ENCODE peak calls at places on chromosomes 2 and 18, in ten cellular contexts. U is neural crest cell; D is GM23248; O is stimulated activated CD8-positive, alpha-beta memory T cell treated with anti-CD3 and anti-CD28 coated beads, Interleukin-4, amount 100 ng/mL, for 1 hour; I is glutamatergic neuron; G is GM18507; Q is activated T-cell treated with anti-CD3 and anti-CD28 coated beads for 1 hour; N is activated CD8-positive, alpha-beta T cell treated with anti-CD3 and anti-CD28 coated beads for 36 hours; S is ovary; A is NCI-H1092 treated with DMSO at 0.1 percent for 48 hours. C is an unnamed sample.

GRCh38 chr18:59730896-59731295 is 33.7 kb upstream of the CCBE1 start:
- DNase-seq in D (no peak), N (no peak), S (no peak), A (no peak), O (no peak), Q (no peak), G (no peak), I (no peak), U (no peak), C (no peak)

GRCh38 chr2:55961318-55961911 is 37.8 kb upstream of the EFEMP1 start:
- DNase-seq in U (no peak), I (no peak), S (no peak), D (peak; percentile 69), Q (no peak), O (no peak), G (peak; percentile 2), N (no peak), A (peak; percentile 12), C (no peak)

GRCh38 chr2:67489396-67489795 is 92.3 kb downstream of the ETAA1 start:
- DNase-seq in D (no peak), I (no peak), S (no peak), N (no peak), Q (no peak), O (no peak), A (no peak), U (no peak), G (no peak), C (no peak)

GRCh38 chr2:31979966-31980365 is 30.8 kb downstream of the MEMO1 start:
- DNase-seq in S (no peak), D (peak; percentile 54), U (no peak), I (no peak), G (no peak), N (no peak), Q (no peak), A (no peak), O (no peak), C (no peak)

GRCh38 chr2:20589975-20590703 is 60.8 kb downstream of the HS1BP3 start:
- DNase-seq in U (no peak), N (no peak), S (no peak), D (peak; percentile 78), I (peak; percentile 7), G (no peak), A (no peak), O (no peak), Q (no peak), C (no peak)

GRCh38 chr2:75528221-75528977 is 32.3 kb downstream of the EVA1A start:
- DNase-seq in U (no peak), Q (no peak), O (no peak), A (no peak), S (no peak), I (no peak), N (no peak), G (no peak), D (peak; percentile 51), C (no peak)

GRCh38 chr18:11830585-11830984 is 20.6 kb upstream of the CHMP1B start:
- DNase-seq in Q (no peak), I (no peak), S (no peak), G (no peak), D (no peak), U (no peak), O (no peak), A (no peak), N (no peak), C (no peak)

GRCh38 chr18:76075777-76076176 is 419.3 kb downstream of the ZNF516 start:
- DNase-seq in Q (no peak), N (no peak), I (no peak), D (no peak), U (no peak), O (no peak), G (no peak), A (no peak), S (no peak), C (no peak)

GRCh38 chr18:23337599-23338444 is 115.3 kb upstream of the RIOK3 start:
- DNase-seq in G (no peak), I (no peak), D (peak; percentile 46), Q (no peak), N (no peak), U (peak; percentile 17), A (peak; percentile 13), O (no peak), S (no peak), C (no peak)

GRCh38 chr2:131046580-131047274 is 46.5 kb downstream of the FAM168B start:
- DNase-seq in S (no peak), N (no peak), U (no peak), Q (no peak), O (no peak), I (no peak), G (no peak), D (no peak), A (no peak), C (no peak)

GRCh38 chr2:102048465-102048864 is 56.7 kb downstream of the IL1R2 start:
- DNase-seq in I (no peak), O (no peak), D (peak; percentile 89), S (no peak), A (no peak), Q (no peak), U (no peak), N (no peak), G (no peak), C (no peak)

GRCh38 chr18:78006805-78007204 is 757.2 kb downstream of the GALR1 start:
- DNase-seq in A (no peak), G (no peak), N (no peak), I (no peak), D (no peak), O (no peak), Q (no peak), U (peak; percentile 7), S (no peak), C (no peak)

GRCh38 chr2:230956827-230957755 is 32.0 kb upstream of the GPR55 start:
- DNase-seq in D (peak; percentile 78), U (peak; percentile 25), Q (no peak), A (no peak), S (peak; percentile 44), O (no peak), G (no peak), I (peak; percentile 44), N (peak; percentile 78), C (no peak)

GRCh38 chr2:218961651-218962570 is 2.4 kb downstream of the CDK5R2 start:
- DNase-seq in Q (no peak), D (no peak), N (no peak), O (no peak), I (peak; percentile 78), U (no peak), S (no peak), A (peak; percentile 46), G (no peak), C (no peak)

GRCh38 chr2:109402180-109402579 is 211.6 kb downstream of the SEPTIN10 start:
- DNase-seq in U (no peak), G (no peak), N (no peak), I (no peak), O (no peak), S (no peak), D (no peak), Q (no peak), A (no peak), C (no peak)

GRCh38 chr2:25257032-25257455 is 84.7 kb downstream of the DNMT3A start:
- DNase-seq in D (no peak), A (peak; percentile 38), I (peak; percentile 60), Q (no peak), S (no peak), O (no peak), G (no peak), N (no peak), U (no peak), C (no peak)

GRCh38 chr2:68414862-68415261 is 49.8 kb downstream of the PLEK start:
- DNase-seq in I (no peak), N (no peak), D (no peak), O (no peak), G (no peak), U (no peak), S (no peak), A (peak; percentile 30), Q (no peak), C (no peak)

GRCh38 chr2:11899264-11899818 is 152.9 kb downstream of the LPIN1 start:
- DNase-seq in N (no peak), A (no peak), O (no peak), G (no peak), I (no peak), U (no peak), S (no peak), Q (no peak), D (peak; percentile 80), C (no peak)

GRCh38 chr2:154709215-154709614 is 10.7 kb downstream of the KCNJ3 start:
- DNase-seq in G (no peak), A (no peak), Q (no peak), O (no peak), S (no peak), U (no peak), D (no peak), N (no peak), I (no peak), C (no peak)

C was measured in GM12892.